ENCODE peak calls at places on chromosomes 6 and 20, in four cellular contexts. One of them, this sample, is unnamed.

GRCh38 chr6:12844284-12845223 is 128.0 kb downstream of the PHACTR1 start:
- DNase-seq in H1: no peak
- DNase-seq in ascending aorta: no peak
- DNase-seq in transverse colon: no peak
- DNase-seq in this sample: no peak

GRCh38 chr20:20228351-20228750 is 139.6 kb upstream of the INSM1 start:
- DNase-seq in ascending aorta: no peak
- DNase-seq in H1: no peak
- DNase-seq in transverse colon: no peak
- DNase-seq in this sample: no peak

GRCh38 chr6:35183935-35184334 is 29.8 kb upstream of the SCUBE3 start:
- DNase-seq in ascending aorta: no peak
- DNase-seq in transverse colon: no peak
- DNase-seq in H1: no peak
- DNase-seq in this sample: no peak

GRCh38 chr6:34536251-34536958 is 19.7 kb downstream of the SPDEF start:
- DNase-seq in transverse colon: peak; percentile 67
- DNase-seq in ascending aorta: no peak
- DNase-seq in H1: no peak
- DNase-seq in this sample: no peak

GRCh38 chr6:119713903-119714302 is 364.3 kb upstream of the MAN1A1 start:
- DNase-seq in H1: no peak
- DNase-seq in ascending aorta: no peak
- DNase-seq in transverse colon: no peak
- DNase-seq in this sample: no peak

GRCh38 chr6:138005846-138006245 is 101.4 kb downstream of the PERP start:
- DNase-seq in ascending aorta: no peak
- DNase-seq in transverse colon: no peak
- DNase-seq in H1: no peak
- DNase-seq in this sample: no peak

GRCh38 chr20:57335392-57335791 is 5.8 kb downstream of the SPO11 start:
- DNase-seq in transverse colon: no peak
- DNase-seq in ascending aorta: no peak
- DNase-seq in H1: no peak
- DNase-seq in this sample: no peak

GRCh38 chr6:35073766-35074471 is 67.2 kb downstream of the TCP11 start:
- DNase-seq in ascending aorta: no peak
- DNase-seq in transverse colon: no peak
- DNase-seq in H1: no peak
- DNase-seq in this sample: no peak

GRCh38 chr20:11454966-11455799 is 462.5 kb upstream of the BTBD3 start:
- DNase-seq in ascending aorta: no peak
- DNase-seq in transverse colon: peak; percentile 17
- DNase-seq in H1: no peak
- DNase-seq in this sample: no peak

GRCh38 chr20:1086273-1087213 is 31.9 kb upstream of the PSMF1 start:
- DNase-seq in transverse colon: no peak
- DNase-seq in ascending aorta: no peak
- DNase-seq in H1: no peak
- DNase-seq in this sample: no peak

GRCh38 chr20:19540401-19540800 is 217.7 kb upstream of the RIN2 start:
- DNase-seq in ascending aorta: no peak
- DNase-seq in transverse colon: no peak
- DNase-seq in H1: no peak
- DNase-seq in this sample: no peak

GRCh38 chr6:154481541-154482013 is 28.9 kb downstream of the CNKSR3 start:
- DNase-seq in H1: no peak
- DNase-seq in ascending aorta: no peak
- DNase-seq in transverse colon: no peak
- DNase-seq in this sample: no peak

GRCh38 chr6:3899970-3900439 is 50.8 kb downstream of the FAM50B start:
- DNase-seq in ascending aorta: no peak
- DNase-seq in H1: no peak
- DNase-seq in transverse colon: peak; percentile 43
- DNase-seq in this sample: no peak

GRCh38 chr20:32918296-32918695 is 59.6 kb downstream of the EFCAB8 start:
- DNase-seq in H1: no peak
- DNase-seq in transverse colon: no peak
- DNase-seq in ascending aorta: no peak
- DNase-seq in this sample: no peak

GRCh38 chr20:9476637-9477036 is 37.8 kb upstream of the LAMP5 start:
- DNase-seq in ascending aorta: no peak
- DNase-seq in H1: no peak
- DNase-seq in transverse colon: no peak
- DNase-seq in this sample: no peak

GRCh38 chr20:17716331-17716730 is 16.6 kb downstream of the BANF2 start:
- DNase-seq in ascending aorta: no peak
- DNase-seq in H1: no peak
- DNase-seq in transverse colon: no peak
- DNase-seq in this sample: no peak

GRCh38 chr6:57021086-57021720 is 25.3 kb upstream of the KIAA1586 start:
- DNase-seq in ascending aorta: no peak
- DNase-seq in H1: no peak
- DNase-seq in transverse colon: no peak
- DNase-seq in this sample: no peak

GRCh38 chr20:63081831-63082230 is 75.1 kb upstream of the BHLHE23 start:
- DNase-seq in H1: no peak
- DNase-seq in ascending aorta: no peak
- DNase-seq in transverse colon: no peak
- DNase-seq in this sample: no peak

GRCh38 chr6:6897140-6897539 is 210.6 kb upstream of the RREB1 start:
- DNase-seq in ascending aorta: no peak
- DNase-seq in transverse colon: no peak
- DNase-seq in H1: no peak
- DNase-seq in this sample: no peak

GRCh38 chr6:111642463-111643158 is 36.9 kb upstream of the TRAF3IP2 start:
- DNase-seq in transverse colon: peak; percentile 68
- DNase-seq in ascending aorta: no peak
- DNase-seq in H1: peak; percentile 59
- DNase-seq in this sample: no peak
- TF ChIP-seq CTCF in transverse colon: peak; percentile 69
- TF ChIP-seq CTCF in ascending aorta: peak; percentile 59
- TF ChIP-seq CTCF in H1: peak; percentile 74
- TF ChIP-seq CTCF in this sample: peak; percentile 51

DNA sequence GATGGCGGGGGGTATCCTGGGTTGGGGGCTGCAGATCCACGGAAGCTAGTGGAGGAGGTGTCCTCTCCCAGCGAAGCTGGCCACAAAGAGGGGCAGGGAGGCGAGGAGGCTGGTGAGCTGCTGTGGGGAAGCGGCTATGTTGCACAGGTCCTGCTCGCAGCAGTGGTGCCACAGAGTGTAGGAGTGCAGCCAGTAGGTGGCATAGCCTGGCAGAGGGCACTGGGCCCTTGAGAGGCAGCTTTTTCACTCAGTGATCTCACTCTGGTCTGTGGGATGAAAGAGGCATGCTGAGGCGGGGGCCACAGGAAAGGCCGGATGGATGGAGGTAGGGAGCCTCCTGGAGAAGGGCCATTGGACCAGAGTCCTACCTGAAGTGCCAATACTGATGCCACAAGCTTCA is 2.9 kb upstream of the LY6G6D start:
- DNase-seq in H1: no peak
- DNase-seq in ascending aorta: no peak
- DNase-seq in transverse colon: peak; percentile 45
- DNase-seq in this sample: no peak
- TF ChIP-seq CTCF in H1: no peak
- TF ChIP-seq CTCF in ascending aorta: no peak
- TF ChIP-seq CTCF in transverse colon: no peak
- TF ChIP-seq CTCF in this sample: no peak

DNA sequence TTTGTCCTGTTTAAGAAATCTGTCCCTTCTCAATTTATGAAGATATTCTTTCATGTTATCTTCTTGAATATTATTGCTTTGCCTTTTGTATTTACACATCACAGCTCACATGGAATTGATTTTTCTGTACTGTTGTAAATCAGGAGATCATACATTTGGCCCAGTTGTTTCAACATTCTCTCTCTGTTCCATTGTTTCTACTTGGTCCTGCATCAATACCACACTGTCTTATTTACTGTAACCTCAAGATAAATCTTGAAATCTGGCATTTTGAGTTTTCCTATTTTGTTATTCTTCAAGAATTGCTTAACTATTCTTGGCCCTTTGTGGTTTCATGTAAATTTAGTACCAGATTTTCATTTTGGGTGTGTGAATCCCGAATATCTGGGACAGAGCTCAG is 121.7 kb upstream of the CCN2 start:
- DNase-seq in transverse colon: no peak
- DNase-seq in H1: no peak
- DNase-seq in ascending aorta: no peak
- DNase-seq in this sample: no peak
- TF ChIP-seq CTCF in transverse colon: no peak
- TF ChIP-seq CTCF in H1: no peak
- TF ChIP-seq CTCF in ascending aorta: no peak
- TF ChIP-seq CTCF in this sample: no peak

DNA sequence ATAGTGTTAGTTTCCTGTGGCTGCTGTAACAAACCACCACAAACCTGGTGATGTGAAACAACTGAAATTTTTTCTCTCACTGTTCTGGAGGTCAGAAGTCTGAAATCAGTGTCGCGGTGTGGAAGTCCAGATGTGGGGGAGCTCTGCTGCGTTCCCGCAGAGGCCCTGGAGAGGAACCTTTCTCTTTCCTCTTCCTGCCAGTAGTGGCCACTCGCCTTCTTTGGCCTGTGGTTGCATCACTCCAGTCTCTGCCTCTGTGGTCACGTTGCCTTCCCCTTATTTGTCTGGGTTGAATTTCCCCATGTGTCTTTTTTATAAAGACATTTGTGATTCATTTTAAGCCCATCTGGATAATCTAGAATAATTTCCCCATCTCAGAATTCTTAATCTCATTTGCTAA is 295.5 kb upstream of the FLRT3 start:
- DNase-seq in ascending aorta: no peak
- DNase-seq in H1: no peak
- DNase-seq in transverse colon: no peak
- DNase-seq in this sample: no peak
- TF ChIP-seq CTCF in ascending aorta: no peak
- TF ChIP-seq CTCF in H1: no peak
- TF ChIP-seq CTCF in transverse colon: no peak
- TF ChIP-seq CTCF in this sample: no peak

DNA sequence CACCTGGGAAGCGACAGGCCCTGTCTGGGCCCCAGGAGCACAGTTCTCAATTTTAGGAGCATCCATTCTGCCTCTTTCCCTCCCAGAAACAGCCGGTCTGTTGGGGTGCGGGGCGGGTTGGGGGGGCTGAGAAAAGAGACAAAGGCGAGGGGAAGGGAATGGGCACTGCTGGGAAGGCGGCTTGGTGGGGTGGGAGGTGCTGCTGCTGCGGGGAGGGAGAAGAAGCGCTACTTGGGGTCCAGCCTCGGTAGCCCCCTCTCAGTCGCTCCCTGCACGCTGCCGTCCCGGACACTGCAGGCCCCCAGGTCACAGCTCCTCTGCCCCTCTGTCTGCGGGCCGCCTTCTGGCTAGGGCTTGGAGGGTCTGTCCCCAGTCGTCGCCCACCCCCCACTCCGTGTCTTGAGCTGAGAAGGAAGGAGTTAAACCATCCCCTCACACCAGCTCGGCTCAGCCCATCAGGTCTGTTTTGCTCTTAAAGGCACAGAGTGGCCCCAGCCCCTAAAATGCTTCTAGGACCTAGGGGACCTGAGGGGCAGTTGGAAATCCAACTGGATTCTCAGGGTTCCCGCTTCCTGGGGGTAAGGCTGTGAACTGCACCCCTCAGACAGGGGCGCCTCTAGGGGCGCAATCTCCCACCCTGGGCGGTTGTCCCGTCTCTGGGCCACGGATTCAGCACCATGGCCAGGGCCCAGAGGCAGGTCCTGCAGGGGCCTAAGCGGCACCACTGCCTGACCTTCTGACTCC is 740 bp downstream of the GDAP1L1 start:
- DNase-seq in H1: peak; percentile 63
- DNase-seq in ascending aorta: no peak
- DNase-seq in transverse colon: no peak
- DNase-seq in this sample: no peak
- TF ChIP-seq CTCF in H1: peak; percentile 99
- TF ChIP-seq CTCF in ascending aorta: no peak
- TF ChIP-seq CTCF in transverse colon: no peak
- TF ChIP-seq CTCF in this sample: no peak

DNA sequence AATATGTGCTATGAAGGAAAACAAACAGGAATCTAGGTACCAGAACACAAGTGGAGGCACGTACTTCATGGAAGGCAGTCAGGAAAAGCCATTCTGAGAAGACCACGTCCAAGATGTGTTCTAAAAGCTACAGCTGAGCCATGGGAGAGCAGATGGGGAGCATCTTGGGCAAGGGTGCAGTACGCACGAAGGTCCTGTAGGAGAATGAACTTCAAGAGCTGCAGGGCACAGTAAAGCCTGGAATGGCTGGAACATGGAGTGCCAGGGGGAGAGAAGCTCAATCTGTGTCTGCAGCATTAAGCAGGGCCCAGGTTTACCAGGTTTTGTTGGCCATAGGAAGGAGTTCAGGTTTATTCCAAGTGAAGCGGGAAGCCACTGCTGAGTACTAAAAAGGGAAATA is 30.0 kb downstream of the ADTRP start:
- DNase-seq in ascending aorta: no peak
- DNase-seq in transverse colon: no peak
- DNase-seq in H1: no peak
- DNase-seq in this sample: no peak
- TF ChIP-seq CTCF in ascending aorta: no peak
- TF ChIP-seq CTCF in transverse colon: peak; percentile 10
- TF ChIP-seq CTCF in H1: no peak
- TF ChIP-seq CTCF in this sample: no peak

DNA sequence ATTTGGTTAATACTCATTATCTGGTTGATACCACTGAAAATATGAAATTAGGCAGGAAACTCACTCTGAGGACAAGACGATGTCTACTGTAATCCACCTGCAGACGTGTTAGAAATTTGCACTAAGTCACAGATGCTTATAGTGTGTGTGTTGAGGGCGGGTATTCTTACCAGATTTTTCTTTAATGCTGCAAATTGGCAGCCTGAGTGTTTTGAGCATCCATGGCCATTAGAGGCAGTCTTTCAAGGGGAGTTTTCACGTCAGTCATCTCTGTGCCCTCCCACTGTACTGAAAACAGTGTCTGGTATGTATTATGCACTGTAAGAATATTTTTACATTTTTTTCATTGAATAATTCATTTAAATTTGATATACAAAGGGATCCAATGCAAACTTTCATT is 266.5 kb upstream of the QKI start:
- DNase-seq in ascending aorta: no peak
- DNase-seq in H1: no peak
- DNase-seq in transverse colon: no peak
- DNase-seq in this sample: no peak
- TF ChIP-seq CTCF in ascending aorta: no peak
- TF ChIP-seq CTCF in H1: no peak
- TF ChIP-seq CTCF in transverse colon: no peak
- TF ChIP-seq CTCF in this sample: no peak

DNA sequence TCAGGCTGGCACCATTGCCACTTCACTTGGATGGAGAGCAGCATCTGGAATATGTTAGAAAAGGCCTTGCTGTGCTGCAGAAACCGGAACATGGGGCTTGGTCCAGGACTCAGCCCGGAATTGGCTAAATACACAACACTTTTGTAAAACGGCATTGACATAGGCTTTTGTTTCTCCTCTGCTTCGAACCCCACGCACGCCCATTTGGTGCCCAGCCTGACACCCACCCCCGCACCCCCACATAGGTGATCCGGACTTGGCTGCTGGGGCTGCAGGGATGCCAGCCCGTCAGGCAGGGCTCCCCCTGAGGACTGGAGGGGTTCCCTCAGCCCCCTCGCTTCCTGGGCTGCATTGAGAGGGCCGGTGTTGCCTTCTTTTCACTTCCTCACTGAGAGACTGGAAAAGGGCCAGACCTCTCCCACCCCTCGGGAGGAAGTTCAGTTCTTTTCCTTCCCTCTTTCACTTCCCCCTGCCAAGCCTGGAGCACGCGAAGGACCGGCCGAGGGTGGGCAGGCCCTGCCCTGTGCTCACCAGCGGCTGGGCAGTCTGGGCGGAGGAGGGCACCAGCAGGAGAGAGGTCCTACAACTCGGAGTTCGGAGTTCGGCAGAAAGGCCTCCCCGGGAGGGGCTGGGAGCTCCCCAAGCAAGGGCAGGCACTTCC is 17.9 kb upstream of the CST3 start:
- DNase-seq in ascending aorta: no peak
- DNase-seq in H1: no peak
- DNase-seq in transverse colon: peak; percentile 36
- DNase-seq in this sample: no peak
- TF ChIP-seq CTCF in ascending aorta: no peak
- TF ChIP-seq CTCF in H1: no peak
- TF ChIP-seq CTCF in transverse colon: no peak
- TF ChIP-seq CTCF in this sample: no peak

This sample was measured in thoracic aorta.